ENCODE peak calls at places on chromosome 2, in five cellular contexts. N is smooth muscle cell of the brain vasculature, I is cardiac fibroblast, O is left cardiac atrium, Z is NCI-H2029. J is an unnamed sample.

GRCh38 chr2:202941771-202942170 is 29.7 kb downstream of the CARF start:
- DNase-seq in Z (no peak), I (peak), N (no peak), O (no peak), J (no peak)

GRCh38 chr2:197312186-197312585 is 1.6 kb upstream of the ANKRD44 start:
- DNase-seq in O (no peak), I (peak), N (no peak), Z (no peak), J (no peak)

GRCh38 chr2:240820607-240821428 is 799 bp upstream of the KIF1A start:
- DNase-seq in I (no peak), O (no peak), Z (peak), N (no peak), J (no peak)

GRCh38 chr2:30666307-30666874 is 140.9 kb downstream of the CAPN13 start:
- DNase-seq in N (no peak), I (peak), Z (peak), O (no peak), J (peak)

GRCh38 chr2:225756198-225756597 is 356.7 kb downstream of the NYAP2 start:
- DNase-seq in Z (no peak), N (no peak), O (no peak), I (peak), J (no peak)

GRCh38 chr2:205633994-205634393 is 48.3 kb upstream of the NRP2 start:
- DNase-seq in Z (no peak), I (peak), N (no peak), O (no peak), J (no peak)

GRCh38 chr2:156005531-156005930 is 327.0 kb downstream of the NR4A2 start:
- DNase-seq in O (no peak), Z (no peak), I (no peak), N (no peak), J (no peak)

GRCh38 chr2:112848833-112849232 is 12.3 kb upstream of the IL1B start:
- DNase-seq in I (no peak), N (no peak), Z (no peak), O (no peak), J (no peak)